ENCODE peak calls at places on chromosome 20, in six cellular contexts. D is Panc1, H is endothelial cell of umbilical vein, W is transverse colon, K is HepG2, F is prostate gland. R is an unnamed sample.

GRCh38 chr20:32541917-32542615 is 43.1 kb downstream of the NOL4L start:
- DNase-seq in H (no peak), F (no peak), D (no peak), K (no peak), W (no peak), R (no peak)

GRCh38 chr20:18588554-18589043 is 745 bp downstream of the DTD1 start:
- DNase-seq in K (no peak), D (no peak), F (no peak), H (no peak), W (peak; percentile 9), R (no peak)

GRCh38 chr20:47019106-47019824 is 124.6 kb downstream of the EYA2 start:
- DNase-seq in K (no peak), W (peak; percentile 20), D (no peak), F (peak; percentile 56), H (no peak), R (no peak)

GRCh38 chr20:19918965-19919329 is 98.2 kb upstream of the NAA20 start:
- DNase-seq in W (no peak), D (no peak), F (no peak), H (no peak), K (peak; percentile 76), R (no peak)

GRCh38 chr20:34995192-34995591 is 39.5 kb downstream of the MYH7B start:
- DNase-seq in F (no peak), D (no peak), K (no peak), W (no peak), H (no peak), R (no peak)

GRCh38 chr20:41587956-41588355 is 30.2 kb downstream of the CHD6 start:
- DNase-seq in D (no peak), W (no peak), F (no peak), K (no peak), H (no peak), R (no peak)

GRCh38 chr20:47765715-47766594 is 19.3 kb downstream of the SULF2 start:
- DNase-seq in K (no peak), F (no peak), D (no peak), W (no peak), H (peak; percentile 68), R (no peak)

GRCh38 chr20:20731000-20731944 is 18.8 kb upstream of the RALGAPA2 start:
- DNase-seq in F (no peak), H (peak; percentile 97), W (no peak), K (no peak), D (no peak), R (no peak)

GRCh38 chr20:37411408-37412306 is 65.7 kb downstream of the SRC start:
- DNase-seq in F (no peak), H (peak; percentile 43), D (no peak), K (no peak), W (no peak), R (no peak)

GRCh38 chr20:54479138-54479906 is 3.9 kb downstream of the DOK5 start:
- DNase-seq in F (no peak), W (no peak), D (no peak), K (peak; percentile 42), H (no peak), R (no peak)

GRCh38 chr20:47392015-47392720 is 35.7 kb upstream of the ZMYND8 start:
- DNase-seq in H (peak; percentile 85), W (no peak), F (no peak), D (no peak), K (peak; percentile 71), R (no peak)

GRCh38 chr20:10561302-10561701 is 112.5 kb downstream of the JAG1 start:
- DNase-seq in D (no peak), F (no peak), H (no peak), K (no peak), W (no peak), R (no peak)

GRCh38 chr20:36819662-36820061 is 46.1 kb upstream of the DSN1 start:
- DNase-seq in H (no peak), W (no peak), D (no peak), K (no peak), F (no peak), R (no peak)

GRCh38 chr20:8627386-8628030 is 441.4 kb upstream of the PLCB4 start:
- DNase-seq in W (no peak), K (no peak), F (no peak), D (no peak), H (peak; percentile 22), R (no peak)

GRCh38 chr20:10077886-10078285 is 43.1 kb downstream of the ANKEF1 start:
- DNase-seq in H (peak; percentile 17), F (no peak), K (no peak), W (no peak), D (no peak), R (no peak)

GRCh38 chr20:53623454-53624206 is 30.0 kb upstream of the ZNF217 start:
- DNase-seq in K (peak; percentile 77), D (peak; percentile 87), F (peak; percentile 69), H (peak; percentile 85), W (peak; percentile 74), R (peak; percentile 63)

GRCh38 chr20:14830466-14830865 is 493.1 kb upstream of the FLRT3 start:
- DNase-seq in D (no peak), F (no peak), W (no peak), H (no peak), K (no peak), R (no peak)

GRCh38 chr20:58271596-58272460 is 37.7 kb upstream of the RAB22A start:
- DNase-seq in H (no peak), F (no peak), K (no peak), W (no peak), D (no peak), R (no peak)
- TF ChIP-seq POLR2AphosphoS5 in H (no peak), F (no peak), K (no peak), W (no peak), D (no peak), R (no peak)

DNA sequence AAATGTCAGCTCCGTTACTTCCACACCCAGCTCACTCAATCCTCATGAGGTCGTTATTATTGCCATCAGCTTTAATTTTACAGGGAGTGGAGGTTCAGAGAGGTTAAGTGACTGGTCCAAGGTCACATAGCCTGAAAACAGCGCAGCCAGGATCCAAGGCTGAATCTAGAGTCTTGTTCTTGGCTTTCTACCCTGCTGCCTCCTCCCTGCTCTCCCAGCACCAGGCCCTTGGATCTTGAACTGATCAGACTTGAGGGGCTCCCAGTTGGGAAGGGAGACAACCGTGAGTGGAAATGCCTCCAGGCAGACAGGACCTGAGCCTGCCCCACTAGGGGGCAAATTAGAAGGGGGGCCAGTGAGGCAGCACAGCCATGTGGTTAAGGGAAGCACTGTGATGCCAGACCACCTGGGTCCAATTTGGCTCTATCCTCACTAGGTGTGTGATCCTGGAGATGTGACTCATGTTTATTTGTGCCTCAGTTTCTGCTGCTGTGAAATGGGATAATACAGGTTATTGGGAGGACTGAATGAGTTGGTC is 135.6 kb upstream of the PTPN1 start:
- DNase-seq in D (no peak), H (no peak), F (no peak), K (no peak), W (no peak), R (no peak)
- TF ChIP-seq CTCF in D (no peak), H (no peak), F (no peak), K (no peak), W (no peak), R (no peak)

DNA sequence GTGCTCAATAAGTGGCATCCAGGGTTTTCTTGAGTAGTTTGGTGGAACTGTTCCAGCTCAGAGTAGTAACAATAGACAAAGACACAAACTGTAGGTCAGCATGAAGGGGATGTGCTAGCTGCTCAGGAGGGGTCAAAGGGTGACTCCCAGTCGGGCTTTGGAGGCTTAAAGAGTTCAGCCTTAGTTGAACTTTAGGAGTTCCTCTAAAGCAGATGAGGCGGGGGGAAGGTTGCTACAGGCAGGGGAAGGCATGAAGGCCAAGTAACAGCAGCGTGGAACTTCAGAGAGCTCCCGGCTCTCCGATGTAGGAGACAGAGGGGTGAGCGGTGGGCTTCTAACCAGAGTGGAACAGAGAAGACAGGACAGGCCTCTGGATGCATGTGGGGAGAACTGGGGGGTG is 115.5 kb upstream of the CD93 start:
- DNase-seq in W (no peak), F (no peak), K (no peak), H (no peak), D (no peak), R (no peak)
- H3K4me1 ChIP-seq in W (peaks cover 10% of the 10 kb centered on the region), F (peaks cover 20% of the 10 kb centered on the region), K (no peaks in the 10 kb centered on the region), H (no peaks in the 10 kb centered on the region), D (no peaks in the 10 kb centered on the region), R (no peaks in the 10 kb centered on the region)

GRCh38 chr20:49104365-49104648 is 58.2 kb downstream of the CSE1L start:
- DNase-seq in H (no peak), W (no peak), K (no peak), D (no peak), F (no peak), R (no peak)
- TF ChIP-seq POLR2AphosphoS5 in H (no peak), W (no peak), K (peak; percentile 46), D (peak; percentile 1), F (no peak), R (no peak)

DNA sequence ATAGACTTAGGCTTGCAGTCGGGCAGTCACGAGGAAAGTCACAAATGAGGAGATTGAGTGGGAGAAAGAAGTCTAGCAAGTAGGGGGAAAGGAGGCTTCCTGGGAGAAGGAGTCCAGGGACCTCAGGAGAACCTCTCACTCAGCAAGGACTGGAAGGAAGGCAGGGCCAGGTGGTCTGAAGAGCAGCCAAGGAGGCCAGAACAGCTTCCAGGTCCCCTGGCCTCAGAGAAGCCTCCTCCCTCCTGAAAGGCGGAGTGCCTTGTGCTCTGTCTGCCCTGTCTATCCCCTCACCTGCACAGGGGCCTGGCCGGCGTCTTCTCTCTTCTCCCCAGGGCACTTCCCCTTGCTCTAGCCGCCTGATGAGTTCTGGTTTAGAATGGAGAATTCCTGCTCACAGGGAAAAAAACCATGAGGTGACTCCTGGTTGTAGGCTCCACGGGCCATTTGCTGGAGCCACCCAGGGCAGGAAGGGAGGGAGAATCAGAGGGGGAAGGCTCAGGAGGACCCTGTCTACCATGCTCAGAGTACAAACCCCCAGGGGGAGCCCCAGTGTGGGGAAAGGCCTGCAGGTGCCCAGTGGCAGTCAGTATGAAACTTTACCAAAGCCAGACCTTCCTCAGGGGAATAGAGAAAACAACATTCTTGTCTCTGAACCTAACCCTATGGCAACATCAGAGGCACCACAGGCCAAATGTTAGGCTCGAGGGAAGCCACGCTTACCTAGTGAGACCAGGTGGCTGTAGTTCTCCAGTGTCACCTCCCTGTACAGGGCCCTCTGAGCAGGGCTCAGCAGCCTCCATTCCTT is 11.2 kb downstream of the ZNF337 start:
- DNase-seq in H (no peak), K (no peak), W (no peak), F (no peak), D (no peak), R (no peak)
- TF ChIP-seq CTCF in H (no peak), K (no peak), W (no peak), F (no peak), D (no peak), R (no peak)

DNA sequence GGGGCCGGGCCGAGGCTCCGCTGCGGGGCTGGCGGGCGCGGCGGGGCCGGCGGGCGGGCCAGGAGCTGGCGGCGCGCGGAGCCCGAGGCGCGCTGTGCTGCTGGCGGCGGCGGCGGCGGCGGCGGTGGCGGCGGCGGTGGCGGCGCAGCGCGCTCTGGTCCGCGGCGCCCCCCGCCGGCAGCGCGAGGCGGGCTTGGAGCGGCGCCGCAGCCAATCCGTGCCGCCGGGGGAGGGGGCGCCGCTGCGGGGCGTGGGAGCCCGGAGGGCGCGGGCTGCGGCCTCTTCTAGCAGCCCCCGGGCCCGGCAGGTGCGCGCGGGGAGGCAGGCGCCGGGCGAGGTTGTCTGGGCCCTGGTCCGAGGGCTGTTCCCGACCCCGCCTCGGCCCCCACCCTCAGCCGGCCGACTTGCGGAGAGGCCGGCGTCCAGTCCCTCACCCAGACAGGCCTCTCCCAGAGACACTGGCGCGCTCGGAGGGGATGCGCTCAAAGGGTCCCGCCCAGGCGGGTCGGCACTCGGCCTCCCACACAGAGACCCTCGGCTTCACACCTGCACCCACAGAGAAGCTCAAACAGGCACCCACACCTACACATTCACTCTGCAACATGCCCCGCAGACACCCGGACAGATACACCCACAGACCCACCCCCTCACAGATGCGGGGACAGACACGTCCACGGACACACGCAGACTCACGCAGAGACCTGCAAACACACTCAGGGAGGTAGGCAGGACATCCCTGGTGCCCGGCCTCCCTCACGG is at the start of gene RIMS4:
- DNase-seq in W (no peak), H (no peak), K (no peak), F (no peak), D (no peak), R (no peak)
- H3K4me1 ChIP-seq in W (no peaks in the 10 kb centered on the region), H (no peaks in the 10 kb centered on the region), K (no peaks in the 10 kb centered on the region), F (no peaks in the 10 kb centered on the region), D (no peaks in the 10 kb centered on the region), R (no peaks in the 10 kb centered on the region)